ENCODE peak calls at places on chromosomes 5 and 9, in seven cellular contexts. B is upper lobe of right lung, T is HepG2, D is uterus, R is cardiac muscle cell, X is thoracic aorta, H is heart left ventricle. A is an unnamed sample. For H3K27me3, the result is how much of the 10 kb centered on the place peaks cover.

GRCh38 chr9:126233913-126234525 is 92.6 kb upstream of the MVB12B start:
- DNase-seq in B (no peak), T (no peak), D (no peak), R (no peak), X (no peak), H (no peak), A (no peak)

GRCh38 chr9:32378993-32379729 is 5.3 kb upstream of the ACO1 start:
- DNase-seq in B (no peak), T (peak), D (no peak), R (peak), X (no peak), H (peak), A (no peak)

GRCh38 chr5:150671509-150672236 is 10.6 kb downstream of the MYOZ3 start:
- DNase-seq in B (no peak), T (no peak), D (no peak), R (peak), X (no peak), H (peak), A (no peak)

GRCh38 chr9:81534138-81534865 is 155.0 kb downstream of the TLE1 start:
- DNase-seq in B (no peak), T (no peak), D (no peak), R (no peak), X (no peak), H (no peak), A (no peak)

GRCh38 chr9:17423681-17424011 is 155.2 kb upstream of the SH3GL2 start:
- DNase-seq in B (no peak), T (no peak), D (no peak), R (no peak), X (no peak), H (no peak), A (no peak)

GRCh38 chr9:112028242-112029221 is 131.9 kb downstream of the UGCG start:
- DNase-seq in B (no peak), T (no peak), D (no peak), R (no peak), X (no peak), H (no peak), A (no peak)

GRCh38 chr5:139911425-139912120 is 116.0 kb downstream of the PSD2 start:
- DNase-seq in B (no peak), T (no peak), D (no peak), R (no peak), X (no peak), H (no peak), A (no peak)

GRCh38 chr5:6718161-6718681 is 5.0 kb downstream of the TENT4A start:
- DNase-seq in B (peak), T (no peak), D (no peak), R (no peak), X (no peak), H (no peak), A (no peak)

GRCh38 chr5:167582263-167582662 is 709.2 kb upstream of the WWC1 start:
- DNase-seq in B (no peak), T (no peak), D (no peak), R (peak), X (no peak), H (no peak), A (no peak)

GRCh38 chr5:174315871-174316270 is 270.4 kb downstream of the NSG2 start:
- DNase-seq in B (no peak), T (no peak), D (no peak), R (no peak), X (no peak), H (no peak), A (no peak)

GRCh38 chr9:76835571-76836283 is 70.2 kb downstream of the PRUNE2 start:
- DNase-seq in B (no peak), T (no peak), D (no peak), R (peak), X (no peak), H (no peak), A (no peak)

GRCh38 chr5:2173067-2173466 is 290.3 kb upstream of the IRX4 start:
- DNase-seq in B (no peak), T (no peak), D (no peak), R (no peak), X (no peak), H (no peak), A (no peak)

GRCh38 chr5:135377751-135378680 is 21.0 kb downstream of the MACROH2A1 start:
- DNase-seq in B (no peak), T (no peak), D (no peak), R (no peak), X (no peak), H (no peak), A (no peak)

GRCh38 chr9:131669234-131670172 is 70.4 kb downstream of the RAPGEF1 start:
- DNase-seq in B (peak), T (no peak), D (no peak), R (peak), X (no peak), H (no peak), A (no peak)

GRCh38 chr5:6837519-6838110 is 124.4 kb downstream of the TENT4A start:
- DNase-seq in B (no peak), T (no peak), D (no peak), R (no peak), X (no peak), H (no peak), A (no peak)

GRCh38 chr9:115594551-115594950 is 476.6 kb upstream of the TNC start:
- DNase-seq in B (no peak), T (no peak), D (no peak), R (peak), X (no peak), H (no peak), A (no peak)

GRCh38 chr9:113359385-113359784 is 10.0 kb downstream of the BSPRY start:
- DNase-seq in B (no peak), T (no peak), D (no peak), R (no peak), X (no peak), H (no peak), A (no peak)

GRCh38 chr5:158589939-158590338 is 509.8 kb downstream of the EBF1 start:
- DNase-seq in B (no peak), T (no peak), D (no peak), R (peak), X (no peak), H (no peak), A (no peak)

GRCh38 chr9:94881023-94881422 is 154.5 kb downstream of the AOPEP start:
- DNase-seq in B (no peak), T (no peak), D (no peak), R (no peak), X (no peak), H (no peak), A (no peak)

GRCh38 chr9:109556061-109556460 is 58.0 kb upstream of the PTPN3 start:
- DNase-seq in B (no peak), T (no peak), D (no peak), R (no peak), X (no peak), H (no peak), A (no peak)

GRCh38 chr5:93681432-93681831 is 60.0 kb downstream of the POU5F2 start:
- DNase-seq in B (no peak), T (no peak), D (no peak), R (no peak), X (no peak), H (no peak), A (no peak)

GRCh38 chr5:93154551-93154950 is 426.5 kb downstream of the NR2F1-AS1 start:
- DNase-seq in B (no peak), T (no peak), D (no peak), R (no peak), X (no peak), H (no peak), A (no peak)

GRCh38 chr5:160272041-160272663 is 40.2 kb downstream of the CCNJL start:
- DNase-seq in B (no peak), T (no peak), D (no peak), R (no peak), X (no peak), H (no peak), A (no peak)

GRCh38 chr5:23139338-23140171 is 286.4 kb upstream of the CDH12 start:
- DNase-seq in B (no peak), T (peak), D (no peak), R (peak), X (no peak), H (no peak), A (no peak)

GRCh38 chr5:12662545-12663314 is 758.5 kb upstream of the CTNND2 start:
- DNase-seq in B (no peak), T (no peak), D (no peak), R (no peak), X (no peak), H (no peak), A (no peak)

GRCh38 chr9:93210324-93210973 is 26.5 kb downstream of the WNK2 start:
- DNase-seq in B (no peak), T (no peak), D (no peak), R (no peak), X (no peak), H (no peak), A (no peak)

GRCh38 chr9:87711857-87712800 is 13.8 kb upstream of the CTSL start:
- DNase-seq in B (no peak), T (peak), D (no peak), R (peak), X (no peak), H (no peak), A (no peak)

GRCh38 chr9:4691794-4692193 is 12.4 kb downstream of the CDC37L1 start:
- DNase-seq in B (no peak), T (no peak), D (no peak), R (peak), X (no peak), H (no peak), A (no peak)

GRCh38 chr5:137195483-137195882 is 303.6 kb downstream of the SPOCK1 start:
- DNase-seq in B (no peak), T (no peak), D (no peak), R (no peak), X (no peak), H (no peak), A (no peak)

GRCh38 chr5:10760033-10760975 is 730 bp downstream of the DAP start:
- DNase-seq in B (peak), T (peak), D (peak), R (peak), X (no peak), H (peak), A (peak)

GRCh38 chr5:6439588-6440550 is 8.8 kb upstream of the UBE2QL1 start:
- DNase-seq in B (no peak), T (no peak), D (no peak), R (no peak), X (no peak), H (no peak), A (no peak)

GRCh38 chr9:90343360-90343759 is 299.3 kb downstream of the DIRAS2 start:
- DNase-seq in B (no peak), T (no peak), D (no peak), R (peak), X (no peak), H (no peak), A (no peak)

GRCh38 chr9:137025120-137025966 is 2.7 kb downstream of the ABCA2 start:
- DNase-seq in B (no peak), T (peak), D (no peak), R (no peak), X (no peak), H (no peak), A (no peak)

GRCh38 chr5:90873033-90873517 is 314.5 kb downstream of the ADGRV1 start:
- DNase-seq in B (no peak), T (no peak), D (no peak), R (peak), X (no peak), H (no peak), A (no peak)

GRCh38 chr9:119768266-119768665 is 399.0 kb upstream of the BRINP1 start:
- DNase-seq in B (no peak), T (no peak), D (no peak), R (no peak), X (no peak), H (no peak), A (no peak)

GRCh38 chr5:35305336-35306020 is 75.2 kb upstream of the PRLR start:
- DNase-seq in B (no peak), T (no peak), D (no peak), R (no peak), X (no peak), H (no peak), A (no peak)

DNA sequence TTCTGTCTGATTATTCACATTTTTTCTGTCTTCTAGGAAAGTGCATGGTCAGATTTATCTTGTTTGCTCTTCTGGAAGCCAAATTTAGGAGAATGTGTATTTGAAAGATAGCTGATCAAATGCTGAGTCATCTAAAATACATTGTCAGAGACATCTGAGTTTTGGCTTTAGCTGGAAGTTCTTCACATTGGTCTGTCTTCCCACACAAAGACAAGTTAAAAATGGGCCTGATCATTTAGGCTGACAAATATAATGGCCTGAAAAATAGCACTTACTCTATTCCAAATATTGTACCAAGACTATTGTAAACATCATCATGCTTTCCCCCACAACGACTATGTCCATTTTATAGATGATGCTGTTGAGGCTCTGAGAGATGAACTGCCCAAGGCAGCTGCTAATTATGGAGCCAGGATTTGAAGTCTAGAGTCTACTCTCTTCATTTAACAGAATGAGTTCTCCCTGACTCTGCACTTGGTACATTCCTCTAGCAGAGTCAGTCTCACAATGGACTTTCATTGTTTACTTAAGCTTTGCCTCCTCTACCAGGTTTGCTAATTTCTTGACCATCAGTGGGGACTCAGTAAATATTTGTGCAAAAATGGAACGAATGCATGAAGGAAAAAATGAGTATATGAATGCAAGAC is 619.4 kb upstream of the KLF4 start:
- DNase-seq in B (no peak), T (peak), D (no peak), R (peak), X (no peak), H (no peak), A (no peak)
- H3K27ac ChIP-seq in B (no peak), T (no peak), D (no peak), R (no peak), X (no peak), H (no peak), A (no peak)

DNA sequence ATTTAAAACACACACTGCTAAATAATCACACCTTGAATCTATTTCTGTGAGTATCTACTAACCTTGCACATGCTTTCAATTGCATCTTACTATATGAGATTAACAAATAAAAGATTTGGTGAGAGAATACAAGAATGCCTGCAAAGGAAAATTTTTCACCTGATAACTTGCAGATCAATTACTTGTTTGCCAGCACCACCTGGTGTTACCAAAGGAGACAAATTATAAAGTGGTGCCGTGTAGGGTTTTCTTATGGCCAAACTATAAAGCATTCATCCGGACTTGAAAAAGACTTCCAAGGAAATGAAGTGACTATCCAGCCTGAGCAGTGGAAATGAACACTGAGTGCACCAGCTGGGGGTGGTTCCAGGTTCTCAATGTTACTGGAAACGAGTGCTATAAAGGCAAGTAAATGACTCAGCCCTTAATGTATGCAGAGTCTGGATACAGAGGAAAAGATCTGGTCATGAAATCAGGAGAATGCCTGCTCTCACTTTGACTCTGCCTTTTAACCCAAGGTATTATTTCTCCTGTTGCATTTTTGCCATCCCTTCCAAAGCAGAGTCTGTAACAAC is 113.2 kb downstream of the DNAH5 start:
- DNase-seq in B (no peak), T (no peak), D (no peak), R (no peak), X (no peak), H (no peak), A (no peak)
- TF ChIP-seq CTCF in B (no peak), T (no peak), D (no peak), R (no peak), X (no peak), H (no peak), A (no peak)

GRCh38 chr5:82657036-82657699 is 379.0 kb upstream of the RPS23 start:
- DNase-seq in B (no peak), T (no peak), D (no peak), R (peak), X (no peak), H (no peak), A (no peak)
- H3K27me3 ChIP-seq in B (under half), T (under half), D (under half), R (under half), X (under half), H (under half), A (under half)

GRCh38 chr9:114369567-114370240 is 18.1 kb downstream of the AKNA start:
- DNase-seq in B (peak), T (no peak), D (no peak), R (no peak), X (no peak), H (no peak), A (no peak)
- H3K27ac ChIP-seq in B (peak), T (no peak), D (peak), R (no peak), X (peak), H (no peak), A (no peak)

DNA sequence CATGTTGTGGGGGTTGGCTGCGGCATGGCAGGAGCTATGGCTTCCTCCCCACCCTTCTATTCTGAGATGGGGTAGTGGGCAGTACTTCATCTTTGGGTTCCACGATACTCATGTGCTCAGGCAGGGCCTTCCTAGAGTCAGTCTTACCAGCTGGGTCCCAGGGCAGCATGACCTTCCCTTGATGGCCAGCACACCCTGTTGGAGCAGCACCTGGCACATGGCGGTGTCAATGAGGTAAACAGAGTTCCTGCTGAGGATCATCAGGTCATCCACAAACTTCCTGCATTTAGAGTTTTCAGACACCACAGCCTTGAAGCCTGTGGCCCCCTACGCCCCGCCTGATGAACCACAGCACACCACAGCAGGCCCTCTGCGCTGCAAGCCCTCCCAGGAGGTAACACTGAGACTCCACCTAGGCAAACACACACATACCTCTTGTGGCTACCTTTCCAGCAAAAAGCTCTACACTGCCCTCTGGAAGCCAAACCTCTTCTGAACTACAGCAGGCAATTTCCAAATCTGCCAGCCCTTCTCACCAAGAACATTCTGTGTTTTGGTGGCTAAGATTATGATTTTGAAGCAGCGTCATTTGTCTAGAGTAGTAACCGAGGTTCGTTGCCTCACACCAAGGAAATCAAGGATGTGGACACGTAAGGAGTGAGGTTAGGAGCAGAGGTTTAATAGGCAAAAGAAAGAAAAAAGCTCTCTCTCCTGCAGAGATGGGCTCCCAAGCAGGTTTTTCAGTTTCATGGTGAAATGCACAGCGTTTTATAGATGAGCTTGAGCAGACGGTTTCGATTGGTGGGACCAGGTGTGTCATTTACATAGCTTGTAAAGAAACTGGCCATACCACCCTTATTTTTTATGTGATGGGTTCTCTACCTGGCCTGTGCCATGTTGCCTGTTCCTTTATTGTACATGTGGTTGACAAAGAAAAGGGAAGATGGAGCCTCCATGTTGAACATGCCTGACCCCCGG is 20.3 kb upstream of the TMEM174 start:
- DNase-seq in B (no peak), T (no peak), D (no peak), R (no peak), X (no peak), H (no peak), A (no peak)
- TF ChIP-seq CTCF in B (no peak), T (peak), D (no peak), R (no peak), X (no peak), H (no peak), A (no peak)

A was measured in left ventricle myocardium inferior.